ENCODE peak calls at places on chromosome 15, in four cellular contexts. Z is GM12878, N is HepG2, K is K562. O is an unnamed sample.

GRCh38 chr15:57215371-57215770 is 160.9 kb upstream of the CGNL1 start:
- DNase-seq in K (no peak), N (no peak), Z (no peak), O (no peak)

GRCh38 chr15:73936181-73936580 is 9.9 kb downstream of the LOXL1 start:
- DNase-seq in N (no peak), K (no peak), Z (no peak), O (peak)

GRCh38 chr15:29337156-29337959 is 67.7 kb upstream of the NSMCE3 start:
- DNase-seq in N (no peak), K (no peak), Z (no peak), O (no peak)

GRCh38 chr15:75694241-75695182 is 18.1 kb downstream of the CSPG4 start:
- DNase-seq in Z (no peak), N (peak), K (peak), O (peak)

GRCh38 chr15:100972975-100973350 is 53.8 kb downstream of the LRRK1 start:
- DNase-seq in Z (no peak), K (no peak), N (no peak), O (no peak)

GRCh38 chr15:82643992-82644391 is 3.2 kb downstream of the CPEB1 start:
- DNase-seq in N (no peak), Z (no peak), K (peak), O (no peak)

GRCh38 chr15:74889390-74889881 is 406 bp upstream of the MPI start:
- DNase-seq in Z (no peak), N (no peak), K (peak), O (peak)

GRCh38 chr15:78003539-78004008 is 73.9 kb downstream of the TBC1D2B start:
- DNase-seq in N (no peak), Z (no peak), K (no peak), O (no peak)

GRCh38 chr15:50232791-50233190 is 32.7 kb downstream of the HDC start:
- DNase-seq in Z (no peak), K (no peak), N (no peak), O (no peak)

GRCh38 chr15:35725353-35725752 is 179.4 kb upstream of the DPH6 start:
- DNase-seq in N (no peak), Z (no peak), K (no peak), O (no peak)

GRCh38 chr15:44261007-44261706 is 27.4 kb upstream of the GOLM2 start:
- DNase-seq in N (peak), K (no peak), Z (no peak), O (no peak)

GRCh38 chr15:68347392-68347791 is 69.8 kb downstream of the FEM1B start:
- DNase-seq in Z (no peak), K (no peak), N (no peak), O (no peak)

GRCh38 chr15:37099321-37100108 is 834 bp downstream of the MEIS2 start:
- DNase-seq in N (peak), Z (no peak), K (peak), O (peak)

GRCh38 chr15:56950979-56951378 is 32.5 kb downstream of the TCF12 start:
- DNase-seq in N (no peak), K (no peak), Z (peak), O (no peak)

GRCh38 chr15:71508081-71508682 is 302.2 kb upstream of the NR2E3 start:
- DNase-seq in K (no peak), N (no peak), Z (peak), O (no peak)

GRCh38 chr15:93584021-93584420 is 495.0 kb upstream of the RGMA start:
- DNase-seq in N (no peak), Z (no peak), K (no peak), O (no peak)

GRCh38 chr15:38912067-38912466 is 347.5 kb upstream of the RASGRP1 start:
- DNase-seq in N (no peak), Z (no peak), K (no peak), O (no peak)

GRCh38 chr15:51046799-51047449 is 47.8 kb downstream of the TNFAIP8L3 start:
- DNase-seq in K (no peak), N (peak), Z (no peak), O (no peak)

GRCh38 chr15:76298986-76299385 is 12.3 kb downstream of the ETFA start:
- DNase-seq in N (no peak), K (no peak), Z (no peak), O (no peak)

GRCh38 chr15:101426761-101427333 is 62.7 kb downstream of the PCSK6 start:
- DNase-seq in K (no peak), N (no peak), Z (no peak), O (no peak)

GRCh38 chr15:49427369-49427768 is 4.3 kb downstream of the FGF7 start:
- DNase-seq in Z (no peak), K (no peak), N (no peak), O (no peak)

GRCh38 chr15:40826123-40827075 is 2.1 kb downstream of the PPP1R14D start:
- DNase-seq in N (peak), Z (no peak), K (peak), O (no peak)

GRCh38 chr15:40825661-40826088 is 2.8 kb downstream of the PPP1R14D start:
- DNase-seq in N (peak), K (no peak), Z (no peak), O (no peak)

GRCh38 chr15:40821195-40821594 is 7.3 kb downstream of the PPP1R14D start:
- DNase-seq in K (no peak), N (no peak), Z (no peak), O (no peak)

GRCh38 chr15:40819048-40819447 is 9.5 kb downstream of the PPP1R14D start:
- DNase-seq in N (no peak), Z (no peak), K (peak), O (no peak)

DNA sequence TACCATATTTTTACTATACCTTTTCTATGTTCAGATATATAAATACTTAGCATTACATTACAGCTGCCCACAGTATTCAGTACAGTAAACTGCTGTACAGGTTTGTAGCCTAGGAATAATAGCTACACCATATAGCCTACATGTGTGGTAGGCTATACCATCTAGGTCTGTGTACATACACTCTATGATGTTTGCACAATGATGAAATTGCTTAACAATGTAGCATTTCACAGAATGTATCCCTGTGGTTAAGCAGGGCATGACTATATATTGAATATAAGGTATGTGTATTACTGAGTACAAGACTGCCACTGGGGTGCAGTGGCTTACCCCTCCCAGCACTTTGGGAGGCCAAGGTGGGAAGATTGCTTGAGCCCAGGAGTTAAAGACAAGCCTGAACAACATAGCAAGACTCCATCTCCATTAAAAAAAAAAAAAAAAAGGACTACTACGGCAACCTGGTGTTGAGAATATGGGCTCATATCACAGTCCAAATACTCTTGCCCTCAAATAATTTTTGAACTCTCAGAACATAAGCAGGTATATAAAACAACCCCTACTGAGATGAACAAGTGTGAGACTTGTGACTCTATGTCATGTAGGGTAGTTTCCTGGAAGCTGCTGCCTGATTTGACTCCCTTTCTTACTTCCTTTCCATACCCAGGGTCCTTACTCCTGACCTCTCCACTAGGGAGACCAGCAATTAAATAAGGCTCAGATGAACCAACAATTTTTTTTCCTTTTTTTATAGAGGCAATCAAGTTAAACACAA is 4.8 kb downstream of the PPP1R14D start:
- DNase-seq in Z (no peak), N (peak), K (no peak), O (no peak)
- H3K27ac ChIP-seq in Z (no peak), N (no peak), K (no peak), O (no peak)

DNA sequence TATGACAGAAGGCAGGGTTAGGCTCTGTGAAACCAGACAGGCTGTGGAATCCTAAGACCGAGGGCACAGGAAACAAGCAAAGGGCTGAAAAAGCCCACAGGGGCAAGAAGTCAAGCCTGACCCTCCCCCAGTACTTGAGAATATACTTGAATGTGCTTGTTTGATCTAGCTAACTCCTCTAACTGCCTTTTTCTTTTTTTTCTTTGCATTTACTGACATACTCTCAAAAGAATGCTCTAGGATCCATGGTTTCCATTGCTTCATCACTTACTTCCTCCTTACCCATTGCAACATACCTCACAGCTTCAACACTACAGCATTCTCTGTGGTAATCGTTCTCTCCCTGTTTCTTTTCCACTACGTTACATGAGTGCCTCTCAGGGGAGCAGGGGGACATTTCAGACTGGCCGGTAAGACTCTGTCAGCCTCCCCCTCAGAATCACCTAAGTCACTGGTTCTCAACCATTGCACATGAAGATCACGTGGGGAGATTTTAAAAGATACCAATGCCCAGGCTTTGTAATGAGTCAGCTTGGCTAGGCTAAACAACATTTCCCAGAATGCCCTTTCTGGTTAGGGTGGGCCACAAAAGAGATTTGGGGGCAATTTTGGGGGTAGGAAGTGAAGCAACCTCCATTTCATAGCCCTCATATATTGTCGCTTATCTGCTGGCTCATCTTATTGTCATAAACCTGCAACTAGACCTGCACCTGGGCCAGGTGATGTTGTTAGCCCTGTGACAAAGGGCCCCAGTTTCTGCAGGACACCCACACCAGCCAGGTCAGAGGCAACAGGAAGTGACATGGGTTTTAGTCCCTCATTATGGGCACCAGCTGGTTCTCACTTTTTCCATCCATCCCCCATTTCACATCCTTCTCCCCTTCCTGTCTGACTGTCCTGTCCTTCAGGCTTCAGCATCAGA is 24.6 kb upstream of the RSL24D1 start:
- DNase-seq in N (peak), Z (peak), K (no peak), O (no peak)
- TF ChIP-seq NFIC in N (no peak), Z (peak), K (no peak), O (no peak)

GRCh38 chr15:69499521-69500201 is 47.0 kb downstream of the RPLP1 start:
- DNase-seq in Z (no peak), N (no peak), K (no peak), O (no peak)
- H3K27ac ChIP-seq in Z (no peak), N (no peak), K (no peak), O (no peak)

GRCh38 chr15:53549697-53550315 is 209.7 kb downstream of the WDR72 start:
- DNase-seq in K (no peak), Z (no peak), N (no peak), O (no peak)
- TF ChIP-seq NFIC in K (no peak), Z (no peak), N (no peak), O (no peak)

GRCh38 chr15:95610945-95611344 is 719.6 kb upstream of the NR2F2 start:
- DNase-seq in Z (no peak), K (no peak), N (no peak), O (no peak)

GRCh38 chr15:95615436-95615835 is 715.1 kb upstream of the NR2F2 start:
- DNase-seq in Z (no peak), K (no peak), N (no peak), O (no peak)

GRCh38 chr15:95620934-95621579 is 709.4 kb upstream of the NR2F2 start:
- DNase-seq in Z (peak), K (no peak), N (no peak), O (no peak)

DNA sequence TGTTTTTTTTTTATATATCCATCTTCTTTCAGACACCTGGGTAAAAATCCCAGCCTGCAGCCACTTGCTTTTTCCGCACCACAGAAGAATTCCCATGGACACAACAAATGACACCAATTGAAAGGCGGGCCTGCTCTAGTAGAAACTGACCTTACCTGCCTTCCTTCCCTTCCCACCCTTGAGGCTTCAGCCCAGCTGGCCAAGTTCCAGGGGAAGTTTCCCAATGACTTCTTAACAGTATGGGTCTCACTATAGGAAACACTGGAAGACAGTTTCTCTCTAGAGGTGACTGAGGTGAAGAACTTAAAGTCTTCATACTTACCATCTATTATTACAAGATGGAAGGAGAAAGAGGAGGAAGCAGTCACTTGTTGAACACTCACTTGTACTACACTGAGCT is 714.2 kb upstream of the NR2F2 start:
- DNase-seq in K (no peak), N (no peak), Z (no peak), O (no peak)
- H3K27ac ChIP-seq in K (no peak), N (no peak), Z (no peak), O (no peak)